ENCODE peak calls at places on chromosomes 12 and 14, in nine cellular contexts. G is esophagus squamous epithelium; I is left ventricle myocardium inferior; R is suprapubic skin; Z is mammary epithelial cell; S is heart left ventricle; F is testis; D is CD8-positive, alpha-beta T cell; Y is stomach. K is an unnamed sample.

GRCh38 chr12:119578112-119578511 is 15.5 kb upstream of the TMEM233 start:
- DNase-seq in R (no peak), G (no peak), I (no peak), Z (peak; percentile 74), F (no peak), Y (no peak), S (no peak), D (no peak), K (no peak)

GRCh38 chr12:49462103-49462739 is 76.6 kb upstream of the KCNH3 start:
- DNase-seq in R (no peak), Y (peak; percentile 44), F (peak; percentile 67), S (peak; percentile 44), Z (no peak), D (no peak), G (no peak), I (peak; percentile 38), K (no peak)

GRCh38 chr14:55706893-55707292 is 126.9 kb downstream of the KTN1 start:
- DNase-seq in R (no peak), I (no peak), D (no peak), Y (no peak), S (no peak), G (no peak), F (no peak), Z (peak; percentile 12), K (no peak)

GRCh38 chr12:121579190-121579791 is 1.5 kb downstream of the KDM2B start:
- DNase-seq in F (peak; percentile 51), R (peak; percentile 80), I (peak; percentile 29), Z (no peak), Y (peak; percentile 41), D (peak; percentile 58), G (no peak), S (peak; percentile 44), K (peak; percentile 89)

GRCh38 chr12:112192475-112192874 is 67.1 kb downstream of the TRAFD1 start:
- DNase-seq in F (no peak), D (no peak), Y (no peak), S (no peak), I (no peak), G (no peak), R (no peak), Z (no peak), K (no peak)

GRCh38 chr12:56160160-56160763 is 2.1 kb downstream of the MYL6 start:
- DNase-seq in Y (no peak), S (no peak), R (no peak), D (peak; percentile 68), I (no peak), G (no peak), F (no peak), Z (peak; percentile 54), K (peak; percentile 86)

GRCh38 chr14:73762375-73762822 is 48.2 kb upstream of the PNMA1 start:
- DNase-seq in Z (no peak), G (no peak), S (no peak), R (no peak), D (peak; percentile 10), F (no peak), Y (no peak), I (no peak), K (no peak)

GRCh38 chr14:101709962-101710891 is 51.3 kb upstream of the PPP2R5C start:
- DNase-seq in G (no peak), R (no peak), D (no peak), F (no peak), I (no peak), Y (peak; percentile 44), S (no peak), Z (peak; percentile 11), K (no peak)

GRCh38 chr14:68526420-68527105 is 266.3 kb downstream of the ZFP36L1 start:
- DNase-seq in R (peak; percentile 80), Z (no peak), D (no peak), S (no peak), G (no peak), I (no peak), Y (peak; percentile 80), F (no peak), K (no peak)

GRCh38 chr12:14314801-14315200 is 50.7 kb upstream of the ATF7IP start:
- DNase-seq in Y (no peak), Z (no peak), D (no peak), F (no peak), I (no peak), R (no peak), S (no peak), G (no peak), K (no peak)

GRCh38 chr12:55996201-55996714 is 818 bp upstream of the SUOX start:
- DNase-seq in D (peak; percentile 69), Z (peak; percentile 39), R (no peak), F (peak; percentile 61), I (no peak), S (peak; percentile 47), Y (peak; percentile 67), G (no peak), K (peak; percentile 79)

GRCh38 chr12:116380066-116380465 is 102.6 kb upstream of the MED13L start:
- DNase-seq in R (no peak), G (no peak), S (no peak), I (no peak), D (no peak), F (no peak), Y (no peak), Z (no peak), K (no peak)

GRCh38 chr12:50066402-50066801 is 9.0 kb downstream of the ASIC1 start:
- DNase-seq in F (no peak), S (no peak), I (no peak), G (no peak), Z (peak; percentile 37), Y (no peak), R (no peak), D (no peak), K (no peak)

GRCh38 chr12:54032220-54032619 is 630 bp upstream of the HOXC5 start:
- DNase-seq in Z (no peak), I (no peak), S (no peak), Y (no peak), R (no peak), F (no peak), G (no peak), D (no peak), K (no peak)

GRCh38 chr12:79761341-79761740 is 70.6 kb upstream of the PAWR start:
- DNase-seq in R (no peak), D (no peak), S (no peak), Z (no peak), G (no peak), I (no peak), F (no peak), Y (no peak), K (no peak)

GRCh38 chr12:3251691-3252090 is 174.5 kb downstream of the TSPAN9 start:
- DNase-seq in Y (no peak), Z (no peak), D (no peak), R (no peak), I (peak; percentile 71), S (peak; percentile 65), F (no peak), G (no peak), K (no peak)

DNA sequence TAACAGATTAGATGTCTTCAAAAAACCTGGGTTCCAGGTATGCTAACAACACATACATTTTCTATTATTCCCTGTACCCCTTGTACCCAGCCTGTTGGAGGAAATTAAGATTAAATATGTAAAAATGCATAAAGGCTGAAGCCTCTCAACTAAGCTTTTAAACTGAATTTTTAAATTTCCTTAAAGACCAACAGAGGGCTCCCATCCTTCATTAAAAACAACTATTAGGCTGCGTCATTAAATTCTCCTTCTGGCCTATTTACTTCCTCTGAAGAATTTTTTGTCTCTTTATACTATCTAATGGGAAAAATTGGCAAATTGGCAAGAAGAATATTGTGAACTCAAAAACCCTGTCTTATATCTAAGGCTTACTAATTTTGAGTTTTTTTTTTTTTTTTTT is 21.8 kb downstream of the SENP1 start:
- DNase-seq in I (no peak), S (no peak), D (no peak), Z (no peak), G (no peak), Y (no peak), F (no peak), R (no peak), K (no peak)
- TF ChIP-seq CTCF in I (peak; percentile 52), S (peak; percentile 28), D (no peak), Z (no peak), G (no peak), Y (no peak), F (peak; percentile 30), R (no peak), K (peak; percentile 42)

GRCh38 chr14:106551265-106551664 is 1024.9 kb downstream of the TMEM121 start:
- DNase-seq in R (no peak), D (no peak), Y (no peak), Z (no peak), S (no peak), F (peak; percentile 37), I (no peak), G (no peak), K (no peak)

GRCh38 chr14:106562451-106562850 is 1036.1 kb downstream of the TMEM121 start:
- DNase-seq in Y (no peak), G (no peak), D (no peak), S (no peak), R (no peak), I (no peak), F (no peak), Z (no peak), K (no peak)

GRCh38 chr14:106556665-106557289 is 1030.4 kb downstream of the TMEM121 start:
- DNase-seq in D (peak; percentile 78), G (no peak), Z (no peak), S (no peak), F (peak; percentile 87), Y (peak; percentile 60), R (no peak), I (no peak), K (peak; percentile 91)
- H3K9me3 ChIP-seq in D (no peaks in the 10 kb centered on the region), G (no peaks in the 10 kb centered on the region), Z (peaks cover under 1% of the 10 kb centered on the region), S (no peaks in the 10 kb centered on the region), F (no peaks in the 10 kb centered on the region), Y (no peaks in the 10 kb centered on the region), R (no peaks in the 10 kb centered on the region), I (no peaks in the 10 kb centered on the region), K (no peaks in the 10 kb centered on the region)

GRCh38 chr14:22472935-22473854 is 115.8 kb downstream of the DAD1 start:
- DNase-seq in G (no peak), S (no peak), D (no peak), R (no peak), F (peak; percentile 58), Y (peak; percentile 63), I (no peak), Z (peak; percentile 39), K (no peak)
- TF ChIP-seq CTCF in G (peak; percentile 56), S (peak; percentile 28), D (no peak), R (peak; percentile 31), F (peak; percentile 38), Y (peak; percentile 56), I (peak; percentile 60), Z (peak; percentile 52), K (peak; percentile 18)

DNA sequence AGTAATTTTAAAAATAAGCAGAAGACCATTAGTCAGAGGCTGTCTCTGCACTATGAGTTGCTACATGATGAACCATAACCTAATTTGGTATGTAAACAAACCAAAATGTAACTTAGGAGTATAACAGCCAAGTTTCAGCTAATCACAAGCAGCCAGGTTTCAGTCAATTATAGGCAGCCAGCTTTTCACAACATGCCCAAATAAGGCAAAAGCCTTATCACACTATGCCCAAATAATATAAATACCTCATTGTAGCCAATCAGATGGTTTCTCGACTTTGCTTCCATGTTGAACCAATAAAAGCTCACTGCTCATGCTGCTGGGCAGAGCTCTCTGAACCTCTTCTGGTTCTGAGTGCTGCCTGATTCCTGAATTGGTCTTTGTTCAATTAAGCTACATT is 38.6 kb downstream of the GARIN6 start:
- DNase-seq in D (no peak), Z (no peak), G (no peak), S (no peak), I (no peak), F (no peak), Y (no peak), R (no peak), K (no peak)
- H3K9me3 ChIP-seq in D (no peaks in the 10 kb centered on the region), Z (no peaks in the 10 kb centered on the region), G (no peaks in the 10 kb centered on the region), S (no peaks in the 10 kb centered on the region), I (peaks cover 39% of the 10 kb centered on the region), F (no peaks in the 10 kb centered on the region), Y (no peaks in the 10 kb centered on the region), R (peaks cover 5% of the 10 kb centered on the region), K (no peaks in the 10 kb centered on the region)